ENCODE peak calls at places on chromosome 4, in eight cellular contexts. One of them, this sample, is unnamed.

GRCh38 chr4:87819281-87819919 is 13.4 kb upstream of the MEPE start:
- DNase-seq in stomach: no peak
- DNase-seq in sigmoid colon: no peak
- DNase-seq in spleen: no peak
- DNase-seq in breast epithelium: no peak
- DNase-seq in esophagus muscularis mucosa: no peak
- DNase-seq in HCT116: no peak
- DNase-seq in endothelial cell of umbilical vein: no peak
- DNase-seq in this sample: no peak

GRCh38 chr4:86543560-86544312 is 50.4 kb upstream of the PTPN13 start:
- DNase-seq in endothelial cell of umbilical vein: no peak
- DNase-seq in breast epithelium: no peak
- DNase-seq in stomach: no peak
- DNase-seq in HCT116: no peak
- DNase-seq in spleen: no peak
- DNase-seq in esophagus muscularis mucosa: no peak
- DNase-seq in sigmoid colon: no peak
- DNase-seq in this sample: no peak

GRCh38 chr4:82372502-82372873 is 1.3 kb downstream of the HNRNPD start:
- DNase-seq in spleen: peak
- DNase-seq in endothelial cell of umbilical vein: peak
- DNase-seq in HCT116: no peak
- DNase-seq in stomach: peak
- DNase-seq in esophagus muscularis mucosa: no peak
- DNase-seq in breast epithelium: no peak
- DNase-seq in sigmoid colon: peak
- DNase-seq in this sample: no peak

GRCh38 chr4:3073158-3074077 is 920 bp downstream of the HTT-AS start:
- DNase-seq in stomach: no peak
- DNase-seq in sigmoid colon: peak
- DNase-seq in esophagus muscularis mucosa: no peak
- DNase-seq in HCT116: no peak
- DNase-seq in endothelial cell of umbilical vein: no peak
- DNase-seq in breast epithelium: no peak
- DNase-seq in spleen: no peak
- DNase-seq in this sample: no peak

GRCh38 chr4:113971706-113972360 is 7.6 kb downstream of the ARSJ start:
- DNase-seq in endothelial cell of umbilical vein: peak
- DNase-seq in sigmoid colon: no peak
- DNase-seq in stomach: no peak
- DNase-seq in spleen: no peak
- DNase-seq in esophagus muscularis mucosa: no peak
- DNase-seq in breast epithelium: no peak
- DNase-seq in HCT116: no peak
- DNase-seq in this sample: no peak

GRCh38 chr4:115090483-115091075 is 22.8 kb downstream of the NDST4 start:
- DNase-seq in spleen: no peak
- DNase-seq in sigmoid colon: no peak
- DNase-seq in stomach: no peak
- DNase-seq in breast epithelium: no peak
- DNase-seq in endothelial cell of umbilical vein: peak
- DNase-seq in HCT116: peak
- DNase-seq in esophagus muscularis mucosa: no peak
- DNase-seq in this sample: no peak

GRCh38 chr4:173516621-173517612 is 13.1 kb downstream of the HAND2 start:
- DNase-seq in sigmoid colon: peak
- DNase-seq in stomach: no peak
- DNase-seq in esophagus muscularis mucosa: no peak
- DNase-seq in HCT116: no peak
- DNase-seq in breast epithelium: no peak
- DNase-seq in spleen: no peak
- DNase-seq in endothelial cell of umbilical vein: no peak
- DNase-seq in this sample: no peak

GRCh38 chr4:8267077-8267476 is 2.5 kb upstream of the HTRA3 start:
- DNase-seq in stomach: peak
- DNase-seq in endothelial cell of umbilical vein: peak
- DNase-seq in HCT116: peak
- DNase-seq in esophagus muscularis mucosa: no peak
- DNase-seq in spleen: no peak
- DNase-seq in sigmoid colon: peak
- DNase-seq in breast epithelium: no peak
- DNase-seq in this sample: peak

GRCh38 chr4:168919706-168920324 is 90.2 kb downstream of the CBR4 start:
- DNase-seq in breast epithelium: no peak
- DNase-seq in stomach: no peak
- DNase-seq in esophagus muscularis mucosa: no peak
- DNase-seq in HCT116: no peak
- DNase-seq in spleen: no peak
- DNase-seq in sigmoid colon: no peak
- DNase-seq in endothelial cell of umbilical vein: no peak
- DNase-seq in this sample: no peak

GRCh38 chr4:156774422-156774821 is 197.2 kb downstream of the PDGFC start:
- DNase-seq in stomach: no peak
- DNase-seq in endothelial cell of umbilical vein: no peak
- DNase-seq in esophagus muscularis mucosa: no peak
- DNase-seq in HCT116: no peak
- DNase-seq in sigmoid colon: no peak
- DNase-seq in breast epithelium: no peak
- DNase-seq in spleen: no peak
- DNase-seq in this sample: no peak

GRCh38 chr4:2249526-2249991 is 7.6 kb upstream of the HAUS3 start:
- DNase-seq in HCT116: no peak
- DNase-seq in endothelial cell of umbilical vein: no peak
- DNase-seq in sigmoid colon: no peak
- DNase-seq in spleen: peak
- DNase-seq in esophagus muscularis mucosa: peak
- DNase-seq in breast epithelium: no peak
- DNase-seq in stomach: no peak
- DNase-seq in this sample: no peak

GRCh38 chr4:37533286-37534033 is 152.7 kb downstream of the RELL1 start:
- DNase-seq in sigmoid colon: no peak
- DNase-seq in esophagus muscularis mucosa: no peak
- DNase-seq in spleen: no peak
- DNase-seq in breast epithelium: no peak
- DNase-seq in stomach: no peak
- DNase-seq in endothelial cell of umbilical vein: no peak
- DNase-seq in HCT116: no peak
- DNase-seq in this sample: no peak

GRCh38 chr4:83241132-83241531 is 43.5 kb downstream of the COQ2 start:
- DNase-seq in breast epithelium: no peak
- DNase-seq in endothelial cell of umbilical vein: no peak
- DNase-seq in stomach: no peak
- DNase-seq in HCT116: no peak
- DNase-seq in esophagus muscularis mucosa: no peak
- DNase-seq in spleen: no peak
- DNase-seq in sigmoid colon: no peak
- DNase-seq in this sample: no peak

GRCh38 chr4:122793811-122794210 is 32.8 kb upstream of the FGF2 start:
- DNase-seq in spleen: no peak
- DNase-seq in sigmoid colon: no peak
- DNase-seq in esophagus muscularis mucosa: no peak
- DNase-seq in endothelial cell of umbilical vein: no peak
- DNase-seq in HCT116: no peak
- DNase-seq in stomach: no peak
- DNase-seq in breast epithelium: no peak
- DNase-seq in this sample: no peak

DNA sequence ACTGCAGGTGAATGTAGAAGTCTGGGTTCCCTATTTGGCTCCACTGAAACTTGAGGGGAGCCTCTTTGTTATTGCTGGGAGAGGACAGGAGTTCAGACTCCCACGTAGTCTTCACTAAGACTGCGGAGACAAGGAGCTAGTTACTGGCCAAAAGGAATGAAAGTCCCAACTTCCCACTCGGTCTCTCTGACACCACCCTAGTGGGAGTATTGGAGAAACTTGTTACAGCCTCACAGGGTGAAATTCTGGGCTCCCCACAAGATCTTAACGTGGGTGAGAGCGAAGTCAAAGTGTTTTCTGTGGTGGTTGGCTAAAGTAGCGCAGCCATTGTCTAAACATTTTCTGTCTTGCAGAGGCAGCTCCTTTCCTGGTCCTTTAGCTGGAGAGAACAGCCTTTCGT is 13.5 kb downstream of the MYOZ2 start:
- DNase-seq in HCT116: no peak
- DNase-seq in esophagus muscularis mucosa: no peak
- DNase-seq in breast epithelium: no peak
- DNase-seq in stomach: no peak
- DNase-seq in sigmoid colon: no peak
- DNase-seq in spleen: no peak
- DNase-seq in endothelial cell of umbilical vein: no peak
- DNase-seq in this sample: no peak
- H3K27ac ChIP-seq in HCT116: no peak
- H3K27ac ChIP-seq in esophagus muscularis mucosa: no peak
- H3K27ac ChIP-seq in breast epithelium: peak
- H3K27ac ChIP-seq in stomach: peak
- H3K27ac ChIP-seq in sigmoid colon: no peak
- H3K27ac ChIP-seq in spleen: no peak
- H3K27ac ChIP-seq in endothelial cell of umbilical vein: no peak
- H3K27ac ChIP-seq in this sample: no peak

DNA sequence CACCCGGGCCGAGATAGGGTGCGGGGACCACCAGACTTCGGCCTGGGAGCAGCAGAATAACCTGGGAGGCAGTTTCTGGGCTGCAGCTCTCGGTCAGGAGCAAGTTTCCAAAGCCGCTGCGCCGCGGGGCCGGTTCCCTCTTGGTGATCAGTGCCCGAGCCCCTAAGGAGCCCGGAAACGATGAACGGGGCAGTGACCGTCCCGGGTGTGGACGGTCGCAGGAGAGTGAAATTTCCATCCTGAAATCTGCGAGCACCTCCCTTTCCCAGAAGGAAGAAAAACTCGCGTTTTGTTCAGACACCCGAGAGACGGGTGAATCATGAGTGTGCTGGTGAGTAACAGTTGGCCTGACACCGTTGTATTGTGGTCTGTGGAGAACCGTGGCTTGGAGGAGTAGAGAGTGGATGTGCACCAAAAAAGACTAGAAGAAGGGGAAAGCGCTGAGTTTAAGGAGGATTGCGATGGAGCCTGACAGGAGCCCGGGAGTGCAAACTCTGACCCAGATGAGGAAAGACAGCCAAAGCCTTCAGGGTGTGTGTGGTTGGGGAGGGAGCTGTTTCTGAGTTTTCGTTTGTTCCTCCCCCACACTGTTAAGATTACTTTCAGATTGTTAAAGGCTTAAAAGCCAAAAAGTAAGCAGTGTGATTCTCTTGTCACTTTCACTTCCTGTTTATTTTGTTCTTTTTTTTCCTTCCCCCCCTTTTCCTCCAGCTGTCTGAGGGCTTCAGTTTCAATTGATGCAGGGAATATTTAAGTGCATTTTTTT is 824 bp downstream of the MCUB start:
- DNase-seq in stomach: no peak
- DNase-seq in spleen: no peak
- DNase-seq in HCT116: no peak
- DNase-seq in breast epithelium: no peak
- DNase-seq in sigmoid colon: peak
- DNase-seq in endothelial cell of umbilical vein: peak
- DNase-seq in esophagus muscularis mucosa: no peak
- DNase-seq in this sample: no peak
- TF ChIP-seq POLR2AphosphoS5 in stomach: peak
- TF ChIP-seq POLR2AphosphoS5 in spleen: peak
- TF ChIP-seq POLR2AphosphoS5 in HCT116: no peak
- TF ChIP-seq POLR2AphosphoS5 in breast epithelium: no peak
- TF ChIP-seq POLR2AphosphoS5 in sigmoid colon: no peak
- TF ChIP-seq POLR2AphosphoS5 in endothelial cell of umbilical vein: no peak
- TF ChIP-seq POLR2AphosphoS5 in esophagus muscularis mucosa: peak
- TF ChIP-seq POLR2AphosphoS5 in this sample: no peak

GRCh38 chr4:142846105-142846728 is at the start of gene INPP4B:
- DNase-seq in breast epithelium: peak
- DNase-seq in HCT116: peak
- DNase-seq in stomach: peak
- DNase-seq in sigmoid colon: peak
- DNase-seq in endothelial cell of umbilical vein: peak
- DNase-seq in spleen: peak
- DNase-seq in esophagus muscularis mucosa: no peak
- DNase-seq in this sample: no peak
- H3K27ac ChIP-seq in breast epithelium: peak
- H3K27ac ChIP-seq in HCT116: peak
- H3K27ac ChIP-seq in stomach: no peak
- H3K27ac ChIP-seq in sigmoid colon: peak
- H3K27ac ChIP-seq in endothelial cell of umbilical vein: no peak
- H3K27ac ChIP-seq in spleen: peak
- H3K27ac ChIP-seq in esophagus muscularis mucosa: peak
- H3K27ac ChIP-seq in this sample: no peak

GRCh38 chr4:76308548-76308947 is 2.0 kb downstream of the STBD1 start:
- DNase-seq in breast epithelium: no peak
- DNase-seq in sigmoid colon: no peak
- DNase-seq in stomach: peak
- DNase-seq in esophagus muscularis mucosa: no peak
- DNase-seq in HCT116: no peak
- DNase-seq in endothelial cell of umbilical vein: no peak
- DNase-seq in spleen: no peak
- DNase-seq in this sample: no peak
- TF ChIP-seq POLR2AphosphoS5 in breast epithelium: no peak
- TF ChIP-seq POLR2AphosphoS5 in sigmoid colon: no peak
- TF ChIP-seq POLR2AphosphoS5 in stomach: peak
- TF ChIP-seq POLR2AphosphoS5 in esophagus muscularis mucosa: no peak
- TF ChIP-seq POLR2AphosphoS5 in HCT116: no peak
- TF ChIP-seq POLR2AphosphoS5 in endothelial cell of umbilical vein: no peak
- TF ChIP-seq POLR2AphosphoS5 in spleen: no peak
- TF ChIP-seq POLR2AphosphoS5 in this sample: no peak

GRCh38 chr4:183504930-183505555 is at the start of gene ING2:
- DNase-seq in spleen: no peak
- DNase-seq in HCT116: peak
- DNase-seq in stomach: no peak
- DNase-seq in breast epithelium: no peak
- DNase-seq in endothelial cell of umbilical vein: peak
- DNase-seq in sigmoid colon: no peak
- DNase-seq in esophagus muscularis mucosa: peak
- DNase-seq in this sample: no peak

GRCh38 chr4:183504064-183504929 is 561 bp upstream of the ING2 start:
- DNase-seq in HCT116: peak
- DNase-seq in spleen: peak
- DNase-seq in esophagus muscularis mucosa: peak
- DNase-seq in endothelial cell of umbilical vein: peak
- DNase-seq in breast epithelium: peak
- DNase-seq in stomach: peak
- DNase-seq in sigmoid colon: peak
- DNase-seq in this sample: no peak

GRCh38 chr4:183505556-183506388 is 914 bp downstream of the ING2 start:
- DNase-seq in HCT116: peak
- DNase-seq in spleen: peak
- DNase-seq in sigmoid colon: peak
- DNase-seq in esophagus muscularis mucosa: peak
- DNase-seq in breast epithelium: peak
- DNase-seq in stomach: peak
- DNase-seq in endothelial cell of umbilical vein: peak
- DNase-seq in this sample: no peak

GRCh38 chr4:183507928-183508327 is 3.1 kb downstream of the ING2 start:
- DNase-seq in HCT116: no peak
- DNase-seq in endothelial cell of umbilical vein: no peak
- DNase-seq in esophagus muscularis mucosa: no peak
- DNase-seq in spleen: no peak
- DNase-seq in stomach: no peak
- DNase-seq in sigmoid colon: no peak
- DNase-seq in breast epithelium: no peak
- DNase-seq in this sample: no peak

DNA sequence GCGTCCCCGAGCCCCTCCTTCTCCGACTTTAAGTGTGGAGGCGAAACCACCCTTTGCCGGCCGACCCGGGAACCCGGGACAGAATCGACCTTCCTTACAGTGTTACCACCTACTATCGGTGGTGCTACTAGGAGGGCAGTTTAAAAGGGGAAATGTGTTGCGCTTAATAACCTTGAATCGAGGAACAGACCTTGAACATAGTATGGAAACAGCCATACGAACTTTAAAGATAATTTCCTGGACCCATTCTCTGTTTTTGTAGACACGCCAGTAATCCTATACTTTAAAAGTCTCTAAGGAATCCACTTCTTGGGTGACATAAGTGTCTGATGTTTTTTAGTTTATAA is 1.5 kb downstream of the ING2 start:
- DNase-seq in endothelial cell of umbilical vein: no peak
- DNase-seq in stomach: no peak
- DNase-seq in esophagus muscularis mucosa: no peak
- DNase-seq in HCT116: no peak
- DNase-seq in sigmoid colon: no peak
- DNase-seq in breast epithelium: no peak
- DNase-seq in spleen: no peak
- DNase-seq in this sample: no peak
- H3K27ac ChIP-seq in endothelial cell of umbilical vein: peak
- H3K27ac ChIP-seq in stomach: peak
- H3K27ac ChIP-seq in esophagus muscularis mucosa: peak
- H3K27ac ChIP-seq in HCT116: peak
- H3K27ac ChIP-seq in sigmoid colon: peak
- H3K27ac ChIP-seq in breast epithelium: peak
- H3K27ac ChIP-seq in spleen: peak
- H3K27ac ChIP-seq in this sample: peak

This sample was measured in Panc1.